ENCODE peak calls at places on chromosomes 6 and 20, in nine cellular contexts. M, K, P, B, I, Y, O, F and N are unnamed samples.

GRCh38 chr6:82144007-82144851 is 103.3 kb downstream of the IBTK start:
- DNase-seq in M (no peak), K (peak; percentile 15), P (peak; percentile 95), B (peak; percentile 81), I (no peak), Y (no peak), O (peak; percentile 36), F (peak; percentile 97), N (peak; percentile 37)

GRCh38 chr20:50727792-50728485 is 3.4 kb upstream of the PARD6B start:
- DNase-seq in M (no peak), K (no peak), P (no peak), B (no peak), I (no peak), Y (no peak), O (no peak), F (no peak), N (no peak)

GRCh38 chr20:63023071-63023835 is 16.5 kb upstream of the BHLHE23 start:
- DNase-seq in M (no peak), K (no peak), P (no peak), B (no peak), I (peak; percentile 58), Y (no peak), O (no peak), F (no peak), N (no peak)

GRCh38 chr6:168179133-168179532 is 100.1 kb upstream of the FRMD1 start:
- DNase-seq in M (no peak), K (no peak), P (no peak), B (no peak), I (no peak), Y (no peak), O (no peak), F (no peak), N (no peak)

GRCh38 chr6:24140572-24140971 is 14.6 kb downstream of the NRSN1 start:
- DNase-seq in M (no peak), K (no peak), P (no peak), B (no peak), I (no peak), Y (no peak), O (peak; percentile 37), F (no peak), N (no peak)

GRCh38 chr6:130997061-130997753 is 65.8 kb downstream of the EPB41L2 start:
- DNase-seq in M (no peak), K (no peak), P (no peak), B (peak; percentile 20), I (no peak), Y (no peak), O (no peak), F (peak; percentile 51), N (peak; percentile 76)

GRCh38 chr20:32896521-32897280 is 38.0 kb downstream of the EFCAB8 start:
- DNase-seq in M (no peak), K (no peak), P (no peak), B (no peak), I (no peak), Y (no peak), O (no peak), F (no peak), N (no peak)

GRCh38 chr20:48448601-48449384 is 379.0 kb downstream of the PREX1 start:
- DNase-seq in M (no peak), K (no peak), P (no peak), B (no peak), I (no peak), Y (no peak), O (no peak), F (no peak), N (no peak)